ENCODE peak calls at places on chromosomes 2 and 18, in ten cellular contexts. One of them, this sample, is unnamed.

GRCh38 chr2:191675807-191676667 is 1.9 kb upstream of the NABP1 start:
- DNase-seq in K562: peak
- DNase-seq in stimulated activated CD4-positive, alpha-beta T cell treated with anti-CD3 and anti-CD28 coated beads, Interleukin-2, amount 100 ng/mL, for 24 hours: peak
- DNase-seq in DND-41: peak
- DNase-seq in endothelial cell: peak
- DNase-seq in LoVo: no peak
- DNase-seq in hippocampal formation: no peak
- DNase-seq in stimulated activated CD8-positive, alpha-beta memory T cell treated with anti-CD3 and anti-CD28 coated beads, Interleukin-4, amount 100 ng/mL, for 4 hours: peak
- DNase-seq in NCI-H1092 treated with DMSO at 0.1 percent for 48 hours: no peak
- DNase-seq in CD8-positive, alpha-beta T cell: peak
- DNase-seq in this sample: no peak

GRCh38 chr2:2843969-2844548 is 513.0 kb upstream of the MYT1L start:
- DNase-seq in DND-41: peak
- DNase-seq in stimulated activated CD8-positive, alpha-beta memory T cell treated with anti-CD3 and anti-CD28 coated beads, Interleukin-4, amount 100 ng/mL, for 4 hours: no peak
- DNase-seq in stimulated activated CD4-positive, alpha-beta T cell treated with anti-CD3 and anti-CD28 coated beads, Interleukin-2, amount 100 ng/mL, for 24 hours: no peak
- DNase-seq in endothelial cell: peak
- DNase-seq in LoVo: no peak
- DNase-seq in K562: peak
- DNase-seq in NCI-H1092 treated with DMSO at 0.1 percent for 48 hours: no peak
- DNase-seq in CD8-positive, alpha-beta T cell: no peak
- DNase-seq in hippocampal formation: no peak
- DNase-seq in this sample: no peak

GRCh38 chr2:70400539-70400938 is 98.7 kb upstream of the FAM136A start:
- DNase-seq in LoVo: no peak
- DNase-seq in stimulated activated CD8-positive, alpha-beta memory T cell treated with anti-CD3 and anti-CD28 coated beads, Interleukin-4, amount 100 ng/mL, for 4 hours: no peak
- DNase-seq in K562: no peak
- DNase-seq in hippocampal formation: no peak
- DNase-seq in DND-41: no peak
- DNase-seq in endothelial cell: no peak
- DNase-seq in NCI-H1092 treated with DMSO at 0.1 percent for 48 hours: no peak
- DNase-seq in CD8-positive, alpha-beta T cell: no peak
- DNase-seq in stimulated activated CD4-positive, alpha-beta T cell treated with anti-CD3 and anti-CD28 coated beads, Interleukin-2, amount 100 ng/mL, for 24 hours: no peak
- DNase-seq in this sample: no peak

GRCh38 chr2:100513650-100514049 is 43.4 kb downstream of the NMS start:
- DNase-seq in DND-41: no peak
- DNase-seq in CD8-positive, alpha-beta T cell: no peak
- DNase-seq in LoVo: no peak
- DNase-seq in NCI-H1092 treated with DMSO at 0.1 percent for 48 hours: no peak
- DNase-seq in hippocampal formation: no peak
- DNase-seq in stimulated activated CD4-positive, alpha-beta T cell treated with anti-CD3 and anti-CD28 coated beads, Interleukin-2, amount 100 ng/mL, for 24 hours: no peak
- DNase-seq in stimulated activated CD8-positive, alpha-beta memory T cell treated with anti-CD3 and anti-CD28 coated beads, Interleukin-4, amount 100 ng/mL, for 4 hours: no peak
- DNase-seq in K562: peak
- DNase-seq in endothelial cell: no peak
- DNase-seq in this sample: no peak

GRCh38 chr2:47402555-47402804 is 476 bp upstream of the MSH2 start:
- DNase-seq in endothelial cell: no peak
- DNase-seq in K562: no peak
- DNase-seq in stimulated activated CD4-positive, alpha-beta T cell treated with anti-CD3 and anti-CD28 coated beads, Interleukin-2, amount 100 ng/mL, for 24 hours: no peak
- DNase-seq in CD8-positive, alpha-beta T cell: no peak
- DNase-seq in NCI-H1092 treated with DMSO at 0.1 percent for 48 hours: no peak
- DNase-seq in DND-41: no peak
- DNase-seq in hippocampal formation: peak
- DNase-seq in stimulated activated CD8-positive, alpha-beta memory T cell treated with anti-CD3 and anti-CD28 coated beads, Interleukin-4, amount 100 ng/mL, for 4 hours: no peak
- DNase-seq in LoVo: peak
- DNase-seq in this sample: peak

GRCh38 chr2:121944072-121944829 is 188.8 kb downstream of the TSN start:
- DNase-seq in stimulated activated CD4-positive, alpha-beta T cell treated with anti-CD3 and anti-CD28 coated beads, Interleukin-2, amount 100 ng/mL, for 24 hours: no peak
- DNase-seq in CD8-positive, alpha-beta T cell: no peak
- DNase-seq in DND-41: no peak
- DNase-seq in K562: no peak
- DNase-seq in LoVo: peak
- DNase-seq in endothelial cell: no peak
- DNase-seq in hippocampal formation: no peak
- DNase-seq in NCI-H1092 treated with DMSO at 0.1 percent for 48 hours: no peak
- DNase-seq in stimulated activated CD8-positive, alpha-beta memory T cell treated with anti-CD3 and anti-CD28 coated beads, Interleukin-4, amount 100 ng/mL, for 4 hours: no peak
- DNase-seq in this sample: peak

GRCh38 chr2:115603285-115603684 is 1160.8 kb downstream of the DPP10 start:
- DNase-seq in LoVo: no peak
- DNase-seq in endothelial cell: no peak
- DNase-seq in NCI-H1092 treated with DMSO at 0.1 percent for 48 hours: no peak
- DNase-seq in hippocampal formation: no peak
- DNase-seq in stimulated activated CD8-positive, alpha-beta memory T cell treated with anti-CD3 and anti-CD28 coated beads, Interleukin-4, amount 100 ng/mL, for 4 hours: no peak
- DNase-seq in CD8-positive, alpha-beta T cell: no peak
- DNase-seq in DND-41: no peak
- DNase-seq in stimulated activated CD4-positive, alpha-beta T cell treated with anti-CD3 and anti-CD28 coated beads, Interleukin-2, amount 100 ng/mL, for 24 hours: no peak
- DNase-seq in K562: no peak
- DNase-seq in this sample: no peak

GRCh38 chr2:127695491-127696472 is 5.5 kb upstream of the SFT2D3 start:
- DNase-seq in K562: no peak
- DNase-seq in CD8-positive, alpha-beta T cell: no peak
- DNase-seq in endothelial cell: peak
- DNase-seq in DND-41: no peak
- DNase-seq in stimulated activated CD4-positive, alpha-beta T cell treated with anti-CD3 and anti-CD28 coated beads, Interleukin-2, amount 100 ng/mL, for 24 hours: peak
- DNase-seq in stimulated activated CD8-positive, alpha-beta memory T cell treated with anti-CD3 and anti-CD28 coated beads, Interleukin-4, amount 100 ng/mL, for 4 hours: peak
- DNase-seq in hippocampal formation: no peak
- DNase-seq in NCI-H1092 treated with DMSO at 0.1 percent for 48 hours: no peak
- DNase-seq in LoVo: peak
- DNase-seq in this sample: peak

GRCh38 chr2:235543126-235543750 is 49.4 kb downstream of the AGAP1 start:
- DNase-seq in CD8-positive, alpha-beta T cell: no peak
- DNase-seq in LoVo: no peak
- DNase-seq in stimulated activated CD4-positive, alpha-beta T cell treated with anti-CD3 and anti-CD28 coated beads, Interleukin-2, amount 100 ng/mL, for 24 hours: no peak
- DNase-seq in NCI-H1092 treated with DMSO at 0.1 percent for 48 hours: no peak
- DNase-seq in DND-41: no peak
- DNase-seq in K562: peak
- DNase-seq in endothelial cell: no peak
- DNase-seq in hippocampal formation: no peak
- DNase-seq in stimulated activated CD8-positive, alpha-beta memory T cell treated with anti-CD3 and anti-CD28 coated beads, Interleukin-4, amount 100 ng/mL, for 4 hours: no peak
- DNase-seq in this sample: no peak

GRCh38 chr2:121140734-121141133 is 144.3 kb downstream of the TFCP2L1 start:
- DNase-seq in stimulated activated CD8-positive, alpha-beta memory T cell treated with anti-CD3 and anti-CD28 coated beads, Interleukin-4, amount 100 ng/mL, for 4 hours: no peak
- DNase-seq in LoVo: no peak
- DNase-seq in stimulated activated CD4-positive, alpha-beta T cell treated with anti-CD3 and anti-CD28 coated beads, Interleukin-2, amount 100 ng/mL, for 24 hours: no peak
- DNase-seq in K562: no peak
- DNase-seq in NCI-H1092 treated with DMSO at 0.1 percent for 48 hours: no peak
- DNase-seq in hippocampal formation: no peak
- DNase-seq in endothelial cell: no peak
- DNase-seq in DND-41: no peak
- DNase-seq in CD8-positive, alpha-beta T cell: no peak
- DNase-seq in this sample: no peak

GRCh38 chr2:229875549-229875948 is 46.3 kb downstream of the TRIP12 start:
- DNase-seq in DND-41: no peak
- DNase-seq in endothelial cell: no peak
- DNase-seq in stimulated activated CD8-positive, alpha-beta memory T cell treated with anti-CD3 and anti-CD28 coated beads, Interleukin-4, amount 100 ng/mL, for 4 hours: no peak
- DNase-seq in CD8-positive, alpha-beta T cell: no peak
- DNase-seq in stimulated activated CD4-positive, alpha-beta T cell treated with anti-CD3 and anti-CD28 coated beads, Interleukin-2, amount 100 ng/mL, for 24 hours: no peak
- DNase-seq in NCI-H1092 treated with DMSO at 0.1 percent for 48 hours: no peak
- DNase-seq in LoVo: no peak
- DNase-seq in hippocampal formation: no peak
- DNase-seq in K562: no peak
- DNase-seq in this sample: no peak

GRCh38 chr18:44036500-44036899 is 644.2 kb upstream of the SETBP1 start:
- DNase-seq in NCI-H1092 treated with DMSO at 0.1 percent for 48 hours: no peak
- DNase-seq in stimulated activated CD4-positive, alpha-beta T cell treated with anti-CD3 and anti-CD28 coated beads, Interleukin-2, amount 100 ng/mL, for 24 hours: no peak
- DNase-seq in endothelial cell: no peak
- DNase-seq in CD8-positive, alpha-beta T cell: no peak
- DNase-seq in K562: no peak
- DNase-seq in stimulated activated CD8-positive, alpha-beta memory T cell treated with anti-CD3 and anti-CD28 coated beads, Interleukin-4, amount 100 ng/mL, for 4 hours: no peak
- DNase-seq in DND-41: no peak
- DNase-seq in hippocampal formation: no peak
- DNase-seq in LoVo: no peak
- DNase-seq in this sample: no peak

GRCh38 chr2:222483513-222484039 is 59.2 kb downstream of the SGPP2 start:
- DNase-seq in hippocampal formation: no peak
- DNase-seq in stimulated activated CD4-positive, alpha-beta T cell treated with anti-CD3 and anti-CD28 coated beads, Interleukin-2, amount 100 ng/mL, for 24 hours: no peak
- DNase-seq in LoVo: peak
- DNase-seq in NCI-H1092 treated with DMSO at 0.1 percent for 48 hours: peak
- DNase-seq in CD8-positive, alpha-beta T cell: no peak
- DNase-seq in DND-41: no peak
- DNase-seq in stimulated activated CD8-positive, alpha-beta memory T cell treated with anti-CD3 and anti-CD28 coated beads, Interleukin-4, amount 100 ng/mL, for 4 hours: no peak
- DNase-seq in K562: no peak
- DNase-seq in endothelial cell: no peak
- DNase-seq in this sample: no peak

GRCh38 chr2:142398212-142398611 is 267.4 kb upstream of the LRP1B start:
- DNase-seq in stimulated activated CD4-positive, alpha-beta T cell treated with anti-CD3 and anti-CD28 coated beads, Interleukin-2, amount 100 ng/mL, for 24 hours: no peak
- DNase-seq in K562: no peak
- DNase-seq in DND-41: no peak
- DNase-seq in stimulated activated CD8-positive, alpha-beta memory T cell treated with anti-CD3 and anti-CD28 coated beads, Interleukin-4, amount 100 ng/mL, for 4 hours: no peak
- DNase-seq in LoVo: no peak
- DNase-seq in hippocampal formation: no peak
- DNase-seq in endothelial cell: no peak
- DNase-seq in NCI-H1092 treated with DMSO at 0.1 percent for 48 hours: no peak
- DNase-seq in CD8-positive, alpha-beta T cell: no peak
- DNase-seq in this sample: no peak

GRCh38 chr2:85458611-85459563 is 40.4 kb downstream of the SH2D6 start:
- DNase-seq in endothelial cell: no peak
- DNase-seq in NCI-H1092 treated with DMSO at 0.1 percent for 48 hours: no peak
- DNase-seq in LoVo: no peak
- DNase-seq in CD8-positive, alpha-beta T cell: no peak
- DNase-seq in DND-41: no peak
- DNase-seq in K562: no peak
- DNase-seq in stimulated activated CD8-positive, alpha-beta memory T cell treated with anti-CD3 and anti-CD28 coated beads, Interleukin-4, amount 100 ng/mL, for 4 hours: no peak
- DNase-seq in stimulated activated CD4-positive, alpha-beta T cell treated with anti-CD3 and anti-CD28 coated beads, Interleukin-2, amount 100 ng/mL, for 24 hours: no peak
- DNase-seq in hippocampal formation: no peak
- DNase-seq in this sample: no peak

GRCh38 chr2:189648846-189649529 is 12.3 kb upstream of the ASNSD1 start:
- DNase-seq in stimulated activated CD8-positive, alpha-beta memory T cell treated with anti-CD3 and anti-CD28 coated beads, Interleukin-4, amount 100 ng/mL, for 4 hours: no peak
- DNase-seq in NCI-H1092 treated with DMSO at 0.1 percent for 48 hours: no peak
- DNase-seq in DND-41: no peak
- DNase-seq in LoVo: no peak
- DNase-seq in CD8-positive, alpha-beta T cell: no peak
- DNase-seq in K562: no peak
- DNase-seq in endothelial cell: no peak
- DNase-seq in hippocampal formation: no peak
- DNase-seq in stimulated activated CD4-positive, alpha-beta T cell treated with anti-CD3 and anti-CD28 coated beads, Interleukin-2, amount 100 ng/mL, for 24 hours: no peak
- DNase-seq in this sample: no peak

GRCh38 chr2:45793998-45794720 is 142.7 kb downstream of the PRKCE start:
- DNase-seq in DND-41: no peak
- DNase-seq in K562: no peak
- DNase-seq in endothelial cell: no peak
- DNase-seq in hippocampal formation: no peak
- DNase-seq in CD8-positive, alpha-beta T cell: no peak
- DNase-seq in NCI-H1092 treated with DMSO at 0.1 percent for 48 hours: peak
- DNase-seq in stimulated activated CD4-positive, alpha-beta T cell treated with anti-CD3 and anti-CD28 coated beads, Interleukin-2, amount 100 ng/mL, for 24 hours: no peak
- DNase-seq in LoVo: no peak
- DNase-seq in stimulated activated CD8-positive, alpha-beta memory T cell treated with anti-CD3 and anti-CD28 coated beads, Interleukin-4, amount 100 ng/mL, for 4 hours: no peak
- DNase-seq in this sample: no peak

GRCh38 chr2:88329815-88330603 is 122.5 kb downstream of the FOXI3 start:
- DNase-seq in K562: no peak
- DNase-seq in DND-41: no peak
- DNase-seq in stimulated activated CD4-positive, alpha-beta T cell treated with anti-CD3 and anti-CD28 coated beads, Interleukin-2, amount 100 ng/mL, for 24 hours: no peak
- DNase-seq in stimulated activated CD8-positive, alpha-beta memory T cell treated with anti-CD3 and anti-CD28 coated beads, Interleukin-4, amount 100 ng/mL, for 4 hours: no peak
- DNase-seq in hippocampal formation: no peak
- DNase-seq in LoVo: peak
- DNase-seq in NCI-H1092 treated with DMSO at 0.1 percent for 48 hours: no peak
- DNase-seq in CD8-positive, alpha-beta T cell: no peak
- DNase-seq in endothelial cell: no peak
- DNase-seq in this sample: no peak

GRCh38 chr2:130346041-130346740 is 3.5 kb downstream of the IMP4 start:
- DNase-seq in CD8-positive, alpha-beta T cell: no peak
- DNase-seq in NCI-H1092 treated with DMSO at 0.1 percent for 48 hours: no peak
- DNase-seq in DND-41: no peak
- DNase-seq in hippocampal formation: no peak
- DNase-seq in K562: no peak
- DNase-seq in LoVo: no peak
- DNase-seq in stimulated activated CD8-positive, alpha-beta memory T cell treated with anti-CD3 and anti-CD28 coated beads, Interleukin-4, amount 100 ng/mL, for 4 hours: no peak
- DNase-seq in stimulated activated CD4-positive, alpha-beta T cell treated with anti-CD3 and anti-CD28 coated beads, Interleukin-2, amount 100 ng/mL, for 24 hours: no peak
- DNase-seq in endothelial cell: no peak
- DNase-seq in this sample: no peak

GRCh38 chr2:174846941-174847938 is 83.0 kb upstream of the CHRNA1 start:
- DNase-seq in CD8-positive, alpha-beta T cell: no peak
- DNase-seq in endothelial cell: no peak
- DNase-seq in K562: no peak
- DNase-seq in stimulated activated CD4-positive, alpha-beta T cell treated with anti-CD3 and anti-CD28 coated beads, Interleukin-2, amount 100 ng/mL, for 24 hours: no peak
- DNase-seq in hippocampal formation: peak
- DNase-seq in NCI-H1092 treated with DMSO at 0.1 percent for 48 hours: no peak
- DNase-seq in LoVo: peak
- DNase-seq in stimulated activated CD8-positive, alpha-beta memory T cell treated with anti-CD3 and anti-CD28 coated beads, Interleukin-4, amount 100 ng/mL, for 4 hours: no peak
- DNase-seq in DND-41: no peak
- DNase-seq in this sample: no peak

GRCh38 chr2:164920430-164920829 is 34.9 kb downstream of the SLC38A11 start:
- DNase-seq in stimulated activated CD4-positive, alpha-beta T cell treated with anti-CD3 and anti-CD28 coated beads, Interleukin-2, amount 100 ng/mL, for 24 hours: no peak
- DNase-seq in hippocampal formation: no peak
- DNase-seq in LoVo: peak
- DNase-seq in DND-41: no peak
- DNase-seq in CD8-positive, alpha-beta T cell: no peak
- DNase-seq in endothelial cell: no peak
- DNase-seq in K562: no peak
- DNase-seq in NCI-H1092 treated with DMSO at 0.1 percent for 48 hours: no peak
- DNase-seq in stimulated activated CD8-positive, alpha-beta memory T cell treated with anti-CD3 and anti-CD28 coated beads, Interleukin-4, amount 100 ng/mL, for 4 hours: no peak
- DNase-seq in this sample: peak

GRCh38 chr2:237351046-237351445 is 62.9 kb downstream of the COL6A3 start:
- DNase-seq in K562: no peak
- DNase-seq in LoVo: no peak
- DNase-seq in stimulated activated CD4-positive, alpha-beta T cell treated with anti-CD3 and anti-CD28 coated beads, Interleukin-2, amount 100 ng/mL, for 24 hours: no peak
- DNase-seq in hippocampal formation: no peak
- DNase-seq in stimulated activated CD8-positive, alpha-beta memory T cell treated with anti-CD3 and anti-CD28 coated beads, Interleukin-4, amount 100 ng/mL, for 4 hours: no peak
- DNase-seq in NCI-H1092 treated with DMSO at 0.1 percent for 48 hours: no peak
- DNase-seq in CD8-positive, alpha-beta T cell: no peak
- DNase-seq in DND-41: no peak
- DNase-seq in endothelial cell: no peak
- DNase-seq in this sample: no peak

GRCh38 chr2:64919261-64919660 is 69.9 kb upstream of the SLC1A4 start:
- DNase-seq in endothelial cell: no peak
- DNase-seq in K562: no peak
- DNase-seq in stimulated activated CD8-positive, alpha-beta memory T cell treated with anti-CD3 and anti-CD28 coated beads, Interleukin-4, amount 100 ng/mL, for 4 hours: no peak
- DNase-seq in hippocampal formation: no peak
- DNase-seq in CD8-positive, alpha-beta T cell: no peak
- DNase-seq in LoVo: no peak
- DNase-seq in stimulated activated CD4-positive, alpha-beta T cell treated with anti-CD3 and anti-CD28 coated beads, Interleukin-2, amount 100 ng/mL, for 24 hours: no peak
- DNase-seq in DND-41: peak
- DNase-seq in NCI-H1092 treated with DMSO at 0.1 percent for 48 hours: no peak
- DNase-seq in this sample: no peak

GRCh38 chr2:7835693-7836680 is 845.9 kb upstream of the ID2 start:
- DNase-seq in NCI-H1092 treated with DMSO at 0.1 percent for 48 hours: peak
- DNase-seq in K562: no peak
- DNase-seq in DND-41: no peak
- DNase-seq in LoVo: no peak
- DNase-seq in endothelial cell: no peak
- DNase-seq in hippocampal formation: no peak
- DNase-seq in CD8-positive, alpha-beta T cell: no peak
- DNase-seq in stimulated activated CD4-positive, alpha-beta T cell treated with anti-CD3 and anti-CD28 coated beads, Interleukin-2, amount 100 ng/mL, for 24 hours: no peak
- DNase-seq in stimulated activated CD8-positive, alpha-beta memory T cell treated with anti-CD3 and anti-CD28 coated beads, Interleukin-4, amount 100 ng/mL, for 4 hours: no peak
- DNase-seq in this sample: no peak

GRCh38 chr2:162058973-162059668 is 14.9 kb downstream of the DPP4 start:
- DNase-seq in stimulated activated CD8-positive, alpha-beta memory T cell treated with anti-CD3 and anti-CD28 coated beads, Interleukin-4, amount 100 ng/mL, for 4 hours: no peak
- DNase-seq in NCI-H1092 treated with DMSO at 0.1 percent for 48 hours: no peak
- DNase-seq in DND-41: no peak
- DNase-seq in CD8-positive, alpha-beta T cell: no peak
- DNase-seq in hippocampal formation: no peak
- DNase-seq in stimulated activated CD4-positive, alpha-beta T cell treated with anti-CD3 and anti-CD28 coated beads, Interleukin-2, amount 100 ng/mL, for 24 hours: no peak
- DNase-seq in endothelial cell: no peak
- DNase-seq in K562: no peak
- DNase-seq in LoVo: no peak
- DNase-seq in this sample: no peak

GRCh38 chr18:67932261-67932660 is 415.7 kb upstream of the DSEL start:
- DNase-seq in CD8-positive, alpha-beta T cell: no peak
- DNase-seq in NCI-H1092 treated with DMSO at 0.1 percent for 48 hours: no peak
- DNase-seq in K562: no peak
- DNase-seq in DND-41: no peak
- DNase-seq in LoVo: no peak
- DNase-seq in stimulated activated CD8-positive, alpha-beta memory T cell treated with anti-CD3 and anti-CD28 coated beads, Interleukin-4, amount 100 ng/mL, for 4 hours: no peak
- DNase-seq in stimulated activated CD4-positive, alpha-beta T cell treated with anti-CD3 and anti-CD28 coated beads, Interleukin-2, amount 100 ng/mL, for 24 hours: no peak
- DNase-seq in endothelial cell: no peak
- DNase-seq in hippocampal formation: no peak
- DNase-seq in this sample: no peak

GRCh38 chr2:120985174-120985996 is 249.7 kb downstream of the GLI2 start:
- DNase-seq in LoVo: no peak
- DNase-seq in K562: no peak
- DNase-seq in CD8-positive, alpha-beta T cell: no peak
- DNase-seq in stimulated activated CD8-positive, alpha-beta memory T cell treated with anti-CD3 and anti-CD28 coated beads, Interleukin-4, amount 100 ng/mL, for 4 hours: no peak
- DNase-seq in hippocampal formation: no peak
- DNase-seq in NCI-H1092 treated with DMSO at 0.1 percent for 48 hours: no peak
- DNase-seq in DND-41: no peak
- DNase-seq in endothelial cell: no peak
- DNase-seq in stimulated activated CD4-positive, alpha-beta T cell treated with anti-CD3 and anti-CD28 coated beads, Interleukin-2, amount 100 ng/mL, for 24 hours: no peak
- DNase-seq in this sample: no peak

GRCh38 chr2:23425886-23426283 is 40.9 kb downstream of the KLHL29 start:
- DNase-seq in K562: no peak
- DNase-seq in CD8-positive, alpha-beta T cell: no peak
- DNase-seq in DND-41: no peak
- DNase-seq in hippocampal formation: no peak
- DNase-seq in NCI-H1092 treated with DMSO at 0.1 percent for 48 hours: no peak
- DNase-seq in endothelial cell: no peak
- DNase-seq in LoVo: no peak
- DNase-seq in stimulated activated CD4-positive, alpha-beta T cell treated with anti-CD3 and anti-CD28 coated beads, Interleukin-2, amount 100 ng/mL, for 24 hours: no peak
- DNase-seq in stimulated activated CD8-positive, alpha-beta memory T cell treated with anti-CD3 and anti-CD28 coated beads, Interleukin-4, amount 100 ng/mL, for 4 hours: no peak
- DNase-seq in this sample: no peak